ENCODE peak calls at places on chromosomes 11 and 22, in four cellular contexts. P, Q, U and F are unnamed samples.

GRCh38 chr22:46147061-46147460 is 3.3 kb upstream of the PPARA start:
- DNase-seq in P (no peak), Q (no peak), U (no peak), F (no peak)

GRCh38 chr11:117222991-117223740 is 8.7 kb downstream of the PCSK7 start:
- DNase-seq in Q (no peak), P (no peak), U (no peak), F (no peak)

GRCh38 chr22:37077802-37078448 is 26.4 kb downstream of the KCTD17 start:
- DNase-seq in P (peak; percentile 79), U (peak; percentile 81), Q (peak; percentile 71), F (no peak)

GRCh38 chr11:93248602-93249001 is 50.8 kb upstream of the SLC36A4 start:
- DNase-seq in Q (no peak), P (peak; percentile 27), U (no peak), F (no peak)

GRCh38 chr22:40396882-40397281 is 26.5 kb downstream of the SGSM3 start:
- DNase-seq in P (peak; percentile 79), Q (no peak), U (peak; percentile 67), F (peak; percentile 88)

GRCh38 chr22:27994481-27995331 is 75.7 kb upstream of the PITPNB start:
- DNase-seq in Q (no peak), U (peak; percentile 3), P (no peak), F (no peak)

GRCh38 chr11:73950869-73951710 is at the start of gene DNAJB13:
- DNase-seq in P (peak; percentile 88), Q (peak; percentile 71), U (peak; percentile 67), F (no peak)

GRCh38 chr11:72920001-72920400 is 105.8 kb downstream of the ATG16L2 start:
- DNase-seq in Q (no peak), U (no peak), P (no peak), F (no peak)

GRCh38 chr11:93659216-93659615 is 2.3 kb upstream of the CEP295 start:
- DNase-seq in P (no peak), Q (no peak), U (no peak), F (no peak)

GRCh38 chr11:34151916-34152845 is 46.8 kb downstream of the NAT10 start:
- DNase-seq in P (no peak), U (no peak), Q (no peak), F (no peak)

GRCh38 chr22:20238567-20239062 is 29.5 kb downstream of the RTN4R start:
- DNase-seq in P (peak; percentile 88), Q (peak; percentile 50), U (peak; percentile 88), F (no peak)

GRCh38 chr11:93067881-93068390 is 98.5 kb downstream of the MTNR1B start:
- DNase-seq in P (no peak), Q (no peak), U (no peak), F (no peak)

DNA sequence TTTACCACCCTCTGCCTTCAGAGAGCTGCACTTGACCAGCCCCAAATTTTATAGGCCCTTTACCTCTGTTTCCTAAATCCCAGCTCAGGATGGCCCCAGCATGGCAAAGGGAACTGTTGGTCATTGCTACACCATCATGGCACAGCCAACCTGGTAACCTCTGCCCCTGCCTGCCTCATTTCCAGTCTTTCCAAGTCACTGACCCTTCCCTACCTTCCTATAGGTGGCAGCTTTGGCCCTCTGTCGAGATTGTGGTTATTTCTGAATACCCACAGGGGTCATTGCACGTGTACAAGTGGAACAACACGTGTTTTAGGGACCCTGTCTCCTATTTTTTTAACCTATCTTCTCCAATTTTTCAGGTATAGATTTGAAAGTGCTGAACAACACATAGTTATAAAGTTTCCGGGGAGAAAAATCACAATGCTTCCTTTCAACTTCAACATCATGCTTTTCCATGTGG is 2.8 kb downstream of the GALNT18 start:
- DNase-seq in P (peak; percentile 52), Q (no peak), U (no peak), F (no peak)
- TF ChIP-seq CTCF in P (peak; percentile 49), Q (no peak), U (no peak), F (peak; percentile 28)

DNA sequence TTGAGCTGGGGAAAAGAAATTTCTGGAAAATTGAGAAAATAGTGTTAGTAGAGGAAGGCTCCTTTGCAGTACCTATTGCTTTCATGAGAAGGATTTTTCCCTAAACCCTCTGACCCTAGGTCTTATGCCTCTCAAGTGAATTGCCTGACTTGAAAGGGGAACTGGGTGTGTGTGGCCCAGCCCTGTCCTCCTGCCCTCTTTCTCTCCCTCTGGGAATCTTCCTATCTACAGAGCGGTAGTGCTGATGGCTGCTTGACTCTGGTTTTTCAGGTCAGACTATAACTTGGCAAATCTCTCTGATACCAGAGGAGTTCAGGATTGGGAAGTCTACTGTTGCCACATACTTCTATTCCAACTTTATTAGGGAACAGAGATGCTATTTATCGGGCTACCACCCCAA is 19.2 kb downstream of the CAVIN3 start:
- DNase-seq in U (no peak), Q (no peak), P (no peak), F (no peak)
- TF ChIP-seq CTCF in U (no peak), Q (no peak), P (no peak), F (no peak)

GRCh38 chr11:10413268-10413667 is 41.8 kb upstream of the AMPD3 start:
- DNase-seq in Q (peak; percentile 58), P (no peak), U (peak; percentile 18), F (no peak)

GRCh38 chr11:10414181-10414580 is 40.9 kb upstream of the AMPD3 start:
- DNase-seq in P (no peak), U (no peak), Q (no peak), F (no peak)

GRCh38 chr11:10418259-10418949 is 36.7 kb upstream of the AMPD3 start:
- DNase-seq in Q (no peak), U (no peak), P (no peak), F (no peak)

GRCh38 chr11:10414659-10415058 is 40.4 kb upstream of the AMPD3 start:
- DNase-seq in U (no peak), Q (peak; percentile 35), P (peak; percentile 27), F (no peak)

DNA sequence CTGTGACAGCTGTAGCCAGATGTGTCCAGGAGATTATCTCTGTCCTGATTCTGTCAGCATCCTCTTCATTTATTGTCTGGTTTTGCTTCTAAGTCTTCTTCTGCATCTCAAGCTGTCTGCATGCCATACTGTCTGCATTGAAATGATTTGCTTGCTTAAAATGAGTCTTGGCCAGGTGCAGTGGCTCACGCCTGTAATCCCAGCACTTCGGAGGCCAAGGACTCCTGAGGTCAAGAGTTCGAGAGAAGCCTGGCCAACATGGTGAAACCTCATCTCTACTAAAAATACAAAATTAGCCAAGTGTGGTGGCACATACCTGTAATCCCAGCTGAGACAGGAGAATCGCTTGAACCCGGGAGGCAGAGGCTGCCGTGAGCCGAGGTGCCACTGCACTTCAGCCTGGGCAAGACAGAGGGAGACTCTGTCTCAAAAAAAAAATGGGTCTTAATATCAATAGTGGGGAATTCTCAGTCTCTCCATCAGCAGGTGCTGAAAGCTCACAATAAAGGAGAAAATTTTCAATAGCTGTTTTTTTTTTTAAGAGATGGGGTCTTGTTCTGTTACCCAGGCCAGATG is 39.2 kb upstream of the AMPD3 start:
- DNase-seq in P (no peak), U (no peak), Q (no peak), F (no peak)
- TF ChIP-seq CTCF in P (peak; percentile 28), U (no peak), Q (no peak), F (peak; percentile 23)

DNA sequence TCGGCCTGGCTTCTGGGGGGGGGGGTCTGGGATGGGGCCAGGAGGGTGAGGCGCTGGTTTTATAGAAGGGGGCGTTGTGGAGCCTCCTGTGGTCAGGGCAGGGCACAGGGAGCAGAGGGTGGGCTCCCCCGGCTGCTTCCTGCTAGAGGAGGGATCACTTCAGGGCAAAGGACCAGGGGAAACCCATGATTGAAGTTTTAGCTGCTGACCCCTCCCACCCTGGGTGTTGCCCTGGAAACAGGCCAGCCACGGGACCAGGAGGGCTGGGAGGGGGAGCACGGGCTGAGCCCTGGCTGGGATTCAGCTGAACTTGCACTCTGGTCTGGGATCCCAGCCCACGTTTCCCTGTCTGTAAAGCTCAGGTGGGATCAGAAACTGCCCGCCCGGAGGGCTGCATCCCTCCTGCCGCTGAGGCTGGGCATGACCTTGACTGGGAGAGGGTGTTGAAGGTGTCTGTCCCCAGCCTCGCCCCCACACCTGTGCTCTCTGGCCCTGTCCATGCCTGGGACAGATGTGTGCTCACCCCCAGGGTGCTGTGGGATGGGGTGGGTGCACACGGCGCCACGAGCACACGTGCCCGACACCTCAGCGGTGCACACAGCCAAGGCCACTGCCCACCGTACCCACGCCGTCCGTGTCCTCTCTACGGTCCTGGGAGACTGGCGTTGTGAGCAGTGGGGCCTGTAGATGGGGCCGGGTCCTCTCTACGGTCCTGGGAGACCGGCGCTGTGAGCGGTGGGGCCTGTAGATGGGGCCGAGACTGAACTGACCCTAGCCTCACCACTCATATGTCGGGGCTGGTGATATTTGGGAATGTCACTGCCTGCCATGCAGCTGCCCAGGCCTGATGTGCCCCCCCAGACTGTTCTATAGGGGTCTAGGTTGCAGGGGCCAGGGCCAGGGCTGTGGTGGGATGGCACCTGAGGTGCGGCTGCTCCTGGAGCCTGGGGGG is 2.3 kb downstream of the TSPAN4 start:
- DNase-seq in Q (peak; percentile 93), U (peak; percentile 74), P (peak; percentile 94), F (peak; percentile 97)
- TF ChIP-seq CTCF in Q (no peak), U (no peak), P (no peak), F (peak; percentile 23)

GRCh38 chr11:115360186-115360824 is 143.9 kb downstream of the CADM1 start:
- DNase-seq in Q (no peak), P (no peak), U (no peak), F (no peak)
- TF ChIP-seq CTCF in Q (no peak), P (peak; percentile 22), U (peak; percentile 39), F (peak; percentile 18)